ENCODE peak calls at places on chromosomes 5 and 9, in nine cellular contexts. One of them, this sample, is unnamed.

GRCh38 chr5:102799017-102799416 is 43.9 kb downstream of the PAM start:
- DNase-seq in left lung: no peak
- DNase-seq in kidney: no peak
- DNase-seq in CD4-positive, CD25-positive, alpha-beta regulatory T cell: no peak
- DNase-seq in transverse colon: no peak
- DNase-seq in AG04450: no peak
- DNase-seq in GM23248: peak; percentile 45
- DNase-seq in brain microvascular endothelial cell: no peak
- DNase-seq in neural progenitor cell: no peak
- DNase-seq in this sample: no peak

GRCh38 chr9:135065151-135065550 is 22.3 kb upstream of the OLFM1 start:
- DNase-seq in GM23248: no peak
- DNase-seq in AG04450: no peak
- DNase-seq in brain microvascular endothelial cell: no peak
- DNase-seq in neural progenitor cell: no peak
- DNase-seq in CD4-positive, CD25-positive, alpha-beta regulatory T cell: no peak
- DNase-seq in left lung: peak; percentile 18
- DNase-seq in kidney: peak; percentile 37
- DNase-seq in transverse colon: no peak
- DNase-seq in this sample: no peak

GRCh38 chr5:179309383-179309670 is 35.9 kb downstream of the ADAMTS2 start:
- DNase-seq in CD4-positive, CD25-positive, alpha-beta regulatory T cell: no peak
- DNase-seq in left lung: no peak
- DNase-seq in brain microvascular endothelial cell: no peak
- DNase-seq in GM23248: no peak
- DNase-seq in neural progenitor cell: no peak
- DNase-seq in kidney: no peak
- DNase-seq in transverse colon: no peak
- DNase-seq in AG04450: no peak
- DNase-seq in this sample: no peak

GRCh38 chr5:146878471-146879172 is at the start of gene PPP2R2B:
- DNase-seq in AG04450: no peak
- DNase-seq in neural progenitor cell: peak; percentile 89
- DNase-seq in left lung: peak; percentile 42
- DNase-seq in transverse colon: peak; percentile 16
- DNase-seq in CD4-positive, CD25-positive, alpha-beta regulatory T cell: peak; percentile 46
- DNase-seq in GM23248: peak; percentile 57
- DNase-seq in brain microvascular endothelial cell: no peak
- DNase-seq in kidney: peak; percentile 74
- DNase-seq in this sample: peak; percentile 51

GRCh38 chr9:34279431-34279830 is 49.6 kb downstream of the KIF24 start:
- DNase-seq in kidney: no peak
- DNase-seq in AG04450: no peak
- DNase-seq in transverse colon: no peak
- DNase-seq in CD4-positive, CD25-positive, alpha-beta regulatory T cell: no peak
- DNase-seq in GM23248: peak; percentile 9
- DNase-seq in neural progenitor cell: no peak
- DNase-seq in left lung: no peak
- DNase-seq in brain microvascular endothelial cell: no peak
- DNase-seq in this sample: no peak

GRCh38 chr5:56314536-56314935 is 81.4 kb upstream of the ANKRD55 start:
- DNase-seq in CD4-positive, CD25-positive, alpha-beta regulatory T cell: peak; percentile 39
- DNase-seq in AG04450: no peak
- DNase-seq in transverse colon: no peak
- DNase-seq in GM23248: peak; percentile 25
- DNase-seq in left lung: no peak
- DNase-seq in kidney: no peak
- DNase-seq in neural progenitor cell: peak; percentile 12
- DNase-seq in brain microvascular endothelial cell: no peak
- DNase-seq in this sample: no peak

GRCh38 chr5:1366514-1366913 is 21.6 kb upstream of the CLPTM1L start:
- DNase-seq in neural progenitor cell: no peak
- DNase-seq in brain microvascular endothelial cell: no peak
- DNase-seq in left lung: no peak
- DNase-seq in transverse colon: no peak
- DNase-seq in kidney: no peak
- DNase-seq in CD4-positive, CD25-positive, alpha-beta regulatory T cell: no peak
- DNase-seq in GM23248: no peak
- DNase-seq in AG04450: no peak
- DNase-seq in this sample: no peak

GRCh38 chr5:127723571-127723970 is 20.4 kb downstream of the CCDC192 start:
- DNase-seq in GM23248: peak; percentile 54
- DNase-seq in transverse colon: no peak
- DNase-seq in brain microvascular endothelial cell: peak; percentile 12
- DNase-seq in left lung: peak; percentile 57
- DNase-seq in CD4-positive, CD25-positive, alpha-beta regulatory T cell: no peak
- DNase-seq in neural progenitor cell: no peak
- DNase-seq in kidney: no peak
- DNase-seq in AG04450: no peak
- DNase-seq in this sample: peak; percentile 14

GRCh38 chr9:106467113-106467846 is 395.7 kb upstream of the ZNF462 start:
- DNase-seq in brain microvascular endothelial cell: no peak
- DNase-seq in GM23248: no peak
- DNase-seq in kidney: no peak
- DNase-seq in CD4-positive, CD25-positive, alpha-beta regulatory T cell: no peak
- DNase-seq in left lung: no peak
- DNase-seq in AG04450: no peak
- DNase-seq in neural progenitor cell: peak; percentile 45
- DNase-seq in transverse colon: no peak
- DNase-seq in this sample: peak; percentile 7

GRCh38 chr5:107469485-107469884 is 201.3 kb downstream of the EFNA5 start:
- DNase-seq in brain microvascular endothelial cell: peak; percentile 82
- DNase-seq in AG04450: peak; percentile 78
- DNase-seq in CD4-positive, CD25-positive, alpha-beta regulatory T cell: no peak
- DNase-seq in transverse colon: no peak
- DNase-seq in GM23248: peak; percentile 70
- DNase-seq in kidney: no peak
- DNase-seq in neural progenitor cell: no peak
- DNase-seq in left lung: no peak
- DNase-seq in this sample: peak; percentile 91

GRCh38 chr5:169667896-169668674 is 31.0 kb downstream of the DOCK2 start:
- DNase-seq in brain microvascular endothelial cell: no peak
- DNase-seq in AG04450: no peak
- DNase-seq in transverse colon: no peak
- DNase-seq in kidney: no peak
- DNase-seq in left lung: no peak
- DNase-seq in GM23248: peak; percentile 23
- DNase-seq in neural progenitor cell: no peak
- DNase-seq in CD4-positive, CD25-positive, alpha-beta regulatory T cell: no peak
- DNase-seq in this sample: peak; percentile 61

GRCh38 chr9:93305497-93306020 is 121.6 kb downstream of the WNK2 start:
- DNase-seq in CD4-positive, CD25-positive, alpha-beta regulatory T cell: no peak
- DNase-seq in left lung: no peak
- DNase-seq in brain microvascular endothelial cell: no peak
- DNase-seq in kidney: no peak
- DNase-seq in AG04450: no peak
- DNase-seq in neural progenitor cell: no peak
- DNase-seq in transverse colon: no peak
- DNase-seq in GM23248: no peak
- DNase-seq in this sample: no peak

GRCh38 chr9:114431003-114431402 is 43.2 kb upstream of the AKNA start:
- DNase-seq in AG04450: no peak
- DNase-seq in kidney: no peak
- DNase-seq in CD4-positive, CD25-positive, alpha-beta regulatory T cell: no peak
- DNase-seq in GM23248: no peak
- DNase-seq in brain microvascular endothelial cell: no peak
- DNase-seq in neural progenitor cell: no peak
- DNase-seq in left lung: no peak
- DNase-seq in transverse colon: no peak
- DNase-seq in this sample: no peak

GRCh38 chr9:130453487-130453886 is 8.7 kb downstream of the ASS1 start:
- DNase-seq in brain microvascular endothelial cell: peak; percentile 18
- DNase-seq in kidney: peak; percentile 93
- DNase-seq in CD4-positive, CD25-positive, alpha-beta regulatory T cell: no peak
- DNase-seq in transverse colon: peak; percentile 48
- DNase-seq in AG04450: no peak
- DNase-seq in neural progenitor cell: no peak
- DNase-seq in left lung: no peak
- DNase-seq in GM23248: no peak
- DNase-seq in this sample: peak; percentile 41

GRCh38 chr5:69230181-69230580 is 4.5 kb upstream of the CDK7 start:
- DNase-seq in brain microvascular endothelial cell: no peak
- DNase-seq in AG04450: no peak
- DNase-seq in transverse colon: no peak
- DNase-seq in kidney: no peak
- DNase-seq in CD4-positive, CD25-positive, alpha-beta regulatory T cell: no peak
- DNase-seq in neural progenitor cell: no peak
- DNase-seq in left lung: peak; percentile 44
- DNase-seq in GM23248: no peak
- DNase-seq in this sample: no peak

GRCh38 chr5:83474170-83474796 is 2.7 kb downstream of the VCAN start:
- DNase-seq in kidney: peak; percentile 96
- DNase-seq in left lung: peak; percentile 88
- DNase-seq in transverse colon: peak; percentile 63
- DNase-seq in CD4-positive, CD25-positive, alpha-beta regulatory T cell: peak; percentile 39
- DNase-seq in AG04450: peak; percentile 69
- DNase-seq in neural progenitor cell: peak; percentile 94
- DNase-seq in GM23248: peak; percentile 94
- DNase-seq in brain microvascular endothelial cell: peak; percentile 90
- DNase-seq in this sample: peak; percentile 92
- H3K27ac ChIP-seq in kidney: no peak overlapping the region
- H3K27ac ChIP-seq in left lung: peak overlapping the region; percentile 80
- H3K27ac ChIP-seq in transverse colon: peak overlapping the region; percentile 70
- H3K27ac ChIP-seq in CD4-positive, CD25-positive, alpha-beta regulatory T cell: no peak overlapping the region
- H3K27ac ChIP-seq in AG04450: peak overlapping the region; percentile 95
- H3K27ac ChIP-seq in neural progenitor cell: peak overlapping the region; percentile 42
- H3K27ac ChIP-seq in GM23248: peak overlapping the region; percentile 93
- H3K27ac ChIP-seq in brain microvascular endothelial cell: peak overlapping the region; percentile 94
- H3K27ac ChIP-seq in this sample: peak overlapping the region; percentile 98

GRCh38 chr9:27430754-27431540 is 93.1 kb upstream of the IFNK start:
- DNase-seq in transverse colon: no peak
- DNase-seq in kidney: no peak
- DNase-seq in neural progenitor cell: peak; percentile 10
- DNase-seq in CD4-positive, CD25-positive, alpha-beta regulatory T cell: no peak
- DNase-seq in AG04450: no peak
- DNase-seq in brain microvascular endothelial cell: no peak
- DNase-seq in GM23248: no peak
- DNase-seq in left lung: no peak
- DNase-seq in this sample: no peak
- H3K27ac ChIP-seq in transverse colon: peak overlapping the region; percentile 72
- H3K27ac ChIP-seq in kidney: peak overlapping the region; percentile 61
- H3K27ac ChIP-seq in neural progenitor cell: no peak overlapping the region
- H3K27ac ChIP-seq in CD4-positive, CD25-positive, alpha-beta regulatory T cell: no peak overlapping the region
- H3K27ac ChIP-seq in AG04450: no peak overlapping the region
- H3K27ac ChIP-seq in brain microvascular endothelial cell: no peak overlapping the region
- H3K27ac ChIP-seq in GM23248: no peak overlapping the region
- H3K27ac ChIP-seq in left lung: no peak overlapping the region
- H3K27ac ChIP-seq in this sample: no peak overlapping the region

GRCh38 chr5:10607023-10607665 is 43.3 kb downstream of the ANKRD33B start:
- DNase-seq in transverse colon: peak; percentile 38
- DNase-seq in GM23248: no peak
- DNase-seq in CD4-positive, CD25-positive, alpha-beta regulatory T cell: peak; percentile 64
- DNase-seq in AG04450: no peak
- DNase-seq in neural progenitor cell: peak; percentile 59
- DNase-seq in kidney: no peak
- DNase-seq in left lung: no peak
- DNase-seq in brain microvascular endothelial cell: peak; percentile 84
- DNase-seq in this sample: peak; percentile 89

GRCh38 chr5:10611290-10611689 is 47.4 kb downstream of the ANKRD33B start:
- DNase-seq in left lung: no peak
- DNase-seq in neural progenitor cell: no peak
- DNase-seq in brain microvascular endothelial cell: peak; percentile 81
- DNase-seq in GM23248: no peak
- DNase-seq in AG04450: no peak
- DNase-seq in kidney: no peak
- DNase-seq in transverse colon: no peak
- DNase-seq in CD4-positive, CD25-positive, alpha-beta regulatory T cell: no peak
- DNase-seq in this sample: peak; percentile 55

GRCh38 chr5:10610058-10610457 is 46.2 kb downstream of the ANKRD33B start:
- DNase-seq in GM23248: no peak
- DNase-seq in brain microvascular endothelial cell: no peak
- DNase-seq in transverse colon: no peak
- DNase-seq in AG04450: no peak
- DNase-seq in CD4-positive, CD25-positive, alpha-beta regulatory T cell: no peak
- DNase-seq in neural progenitor cell: no peak
- DNase-seq in left lung: no peak
- DNase-seq in kidney: no peak
- DNase-seq in this sample: no peak

GRCh38 chr5:10604975-10605374 is 41.1 kb downstream of the ANKRD33B start:
- DNase-seq in kidney: no peak
- DNase-seq in brain microvascular endothelial cell: no peak
- DNase-seq in AG04450: no peak
- DNase-seq in transverse colon: no peak
- DNase-seq in neural progenitor cell: no peak
- DNase-seq in GM23248: no peak
- DNase-seq in CD4-positive, CD25-positive, alpha-beta regulatory T cell: no peak
- DNase-seq in left lung: no peak
- DNase-seq in this sample: no peak

DNA sequence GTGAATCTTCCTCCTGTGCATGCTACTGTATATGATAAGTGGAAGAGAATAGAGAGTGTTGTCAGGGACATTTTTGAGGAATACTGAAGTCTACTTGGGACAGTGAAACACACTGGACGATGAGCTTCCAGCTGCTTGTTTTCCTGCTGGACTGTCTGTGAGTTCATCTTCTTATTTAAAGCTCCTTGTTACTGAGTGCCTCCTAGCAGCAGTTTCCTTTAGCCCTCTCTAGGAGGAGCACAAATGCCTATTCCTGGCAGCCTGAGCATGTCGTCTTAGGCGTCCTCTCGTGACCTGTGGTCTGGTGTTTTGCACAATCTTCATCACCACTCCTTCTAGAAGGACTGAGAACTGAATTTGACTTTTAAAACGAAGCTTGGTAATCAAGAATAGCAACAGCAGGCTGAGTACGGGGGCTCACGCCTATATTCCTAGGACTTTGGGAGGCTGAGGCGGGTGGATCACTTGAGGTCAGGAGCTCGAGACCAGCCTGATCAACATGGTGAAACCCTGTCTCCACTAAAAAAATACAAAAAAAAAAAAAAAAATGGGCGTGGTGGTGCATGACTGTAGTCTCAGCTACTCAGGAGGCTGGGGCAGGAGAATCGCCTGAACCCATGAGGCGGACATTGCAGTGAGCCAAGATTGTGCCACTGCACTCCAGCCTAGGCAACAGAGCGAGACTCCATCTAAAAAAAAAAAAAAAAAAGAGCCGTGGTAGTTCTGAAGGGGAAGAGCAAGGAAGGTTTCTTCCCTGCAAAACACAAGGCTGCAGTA is 44.0 kb downstream of the ANKRD33B start:
- DNase-seq in AG04450: no peak
- DNase-seq in GM23248: peak; percentile 93
- DNase-seq in neural progenitor cell: peak; percentile 51
- DNase-seq in CD4-positive, CD25-positive, alpha-beta regulatory T cell: peak; percentile 46
- DNase-seq in brain microvascular endothelial cell: peak; percentile 60
- DNase-seq in left lung: peak; percentile 67
- DNase-seq in kidney: no peak
- DNase-seq in transverse colon: peak; percentile 45
- DNase-seq in this sample: peak; percentile 95
- H3K27ac ChIP-seq in AG04450: peak overlapping the region; percentile 52
- H3K27ac ChIP-seq in GM23248: peak overlapping the region; percentile 80
- H3K27ac ChIP-seq in neural progenitor cell: no peak overlapping the region
- H3K27ac ChIP-seq in CD4-positive, CD25-positive, alpha-beta regulatory T cell: no peak overlapping the region
- H3K27ac ChIP-seq in brain microvascular endothelial cell: peak overlapping the region; percentile 49
- H3K27ac ChIP-seq in left lung: peak overlapping the region; percentile 90
- H3K27ac ChIP-seq in kidney: peak overlapping the region; percentile 71
- H3K27ac ChIP-seq in transverse colon: peak overlapping the region; percentile 48
- H3K27ac ChIP-seq in this sample: peak overlapping the region; percentile 38

DNA sequence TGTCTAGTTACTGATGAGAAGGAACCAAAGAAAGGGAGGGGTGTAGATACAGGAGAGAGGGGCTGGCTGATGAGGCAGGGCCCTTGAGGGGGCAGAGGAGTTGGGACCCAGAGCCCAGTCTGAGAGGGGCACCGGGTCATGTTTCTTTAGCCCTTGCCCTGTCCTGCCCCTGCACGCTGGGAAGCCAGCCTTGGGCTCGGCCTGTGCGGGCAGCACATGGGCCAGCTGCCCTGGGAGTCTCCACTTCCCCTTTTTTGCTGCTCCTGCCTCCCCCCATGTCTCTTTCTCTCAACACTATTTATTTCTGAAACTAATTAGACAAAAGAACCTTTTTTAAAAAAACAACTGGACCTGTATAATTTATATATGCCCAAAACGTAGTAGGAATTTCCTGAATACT is 20.5 kb downstream of the MVB12B start:
- DNase-seq in kidney: no peak
- DNase-seq in left lung: no peak
- DNase-seq in neural progenitor cell: no peak
- DNase-seq in brain microvascular endothelial cell: no peak
- DNase-seq in transverse colon: no peak
- DNase-seq in AG04450: no peak
- DNase-seq in GM23248: no peak
- DNase-seq in CD4-positive, CD25-positive, alpha-beta regulatory T cell: no peak
- DNase-seq in this sample: no peak
- H3K27ac ChIP-seq in kidney: no peak overlapping the region
- H3K27ac ChIP-seq in left lung: peak overlapping the region; percentile 75
- H3K27ac ChIP-seq in neural progenitor cell: peak overlapping the region; percentile 88
- H3K27ac ChIP-seq in brain microvascular endothelial cell: no peak overlapping the region
- H3K27ac ChIP-seq in transverse colon: peak overlapping the region; percentile 67
- H3K27ac ChIP-seq in AG04450: no peak overlapping the region
- H3K27ac ChIP-seq in GM23248: no peak overlapping the region
- H3K27ac ChIP-seq in CD4-positive, CD25-positive, alpha-beta regulatory T cell: no peak overlapping the region
- H3K27ac ChIP-seq in this sample: no peak overlapping the region